ENCODE peak calls at places on chromosomes 13 and 19, in eight cellular contexts. L is adrenal gland, K is left ventricle myocardium inferior, E is progenitor cell of endocrine pancreas, I is mucosa of descending colon, T is cardiac muscle cell, A is suprapubic skin, Z is heart left ventricle. S is an unnamed sample.

GRCh38 chr13:41561179-41561578 is 103.8 kb downstream of the RGCC start:
- DNase-seq in I (no peak), K (no peak), Z (no peak), E (no peak), L (no peak), T (peak; percentile 37), A (no peak), S (no peak)

GRCh38 chr13:35389535-35389934 is 87.0 kb downstream of the MAB21L1 start:
- DNase-seq in A (no peak), E (no peak), K (no peak), T (no peak), L (no peak), Z (no peak), I (no peak), S (no peak)

GRCh38 chr13:67878376-67878775 is 648.2 kb upstream of the PCDH9 start:
- DNase-seq in A (no peak), T (no peak), E (no peak), L (no peak), K (no peak), Z (no peak), I (no peak), S (no peak)

GRCh38 chr13:43305416-43305815 is 282.0 kb downstream of the DNAJC15 start:
- DNase-seq in E (no peak), K (no peak), A (no peak), I (no peak), T (no peak), Z (no peak), L (no peak), S (no peak)

GRCh38 chr13:42762251-42762650 is 19.1 kb upstream of the FAM216B start:
- DNase-seq in Z (no peak), K (no peak), I (no peak), T (peak; percentile 61), L (no peak), A (no peak), E (no peak), S (no peak)

GRCh38 chr19:21850636-21851255 is 14.8 kb upstream of the ZNF43 start:
- DNase-seq in Z (no peak), L (no peak), T (no peak), K (no peak), A (no peak), E (no peak), I (no peak), S (no peak)

GRCh38 chr19:5041168-5042038 is 72.5 kb downstream of the KDM4B start:
- DNase-seq in E (no peak), A (no peak), L (no peak), T (no peak), Z (no peak), K (no peak), I (no peak), S (no peak)

GRCh38 chr13:96816874-96817273 is 177.4 kb downstream of the OXGR1 start:
- DNase-seq in L (no peak), K (no peak), A (no peak), I (no peak), Z (no peak), E (no peak), T (no peak), S (no peak)

GRCh38 chr13:44157614-44158013 is 216.0 kb upstream of the SERP2 start:
- DNase-seq in T (peak; percentile 23), L (no peak), A (no peak), I (no peak), K (no peak), E (no peak), Z (no peak), S (no peak)

GRCh38 chr19:52336976-52337375 is 933 bp downstream of the ZNF610 start:
- DNase-seq in K (no peak), L (no peak), T (peak; percentile 17), A (no peak), Z (no peak), I (no peak), E (no peak), S (no peak)

GRCh38 chr19:5452594-5453565 is 2.3 kb upstream of the ZNRF4 start:
- DNase-seq in K (no peak), I (no peak), T (peak; percentile 14), L (no peak), Z (no peak), E (no peak), A (no peak), S (no peak)

GRCh38 chr13:77898097-77898496 is 20.5 kb downstream of the EDNRB start:
- DNase-seq in L (no peak), K (no peak), E (no peak), I (no peak), A (no peak), T (peak; percentile 62), Z (no peak), S (peak; percentile 19)

GRCh38 chr19:33677745-33678426 is 56.1 kb downstream of the CHST8 start:
- DNase-seq in I (no peak), L (no peak), E (peak; percentile 41), A (peak; percentile 45), K (no peak), Z (no peak), T (no peak), S (no peak)

DNA sequence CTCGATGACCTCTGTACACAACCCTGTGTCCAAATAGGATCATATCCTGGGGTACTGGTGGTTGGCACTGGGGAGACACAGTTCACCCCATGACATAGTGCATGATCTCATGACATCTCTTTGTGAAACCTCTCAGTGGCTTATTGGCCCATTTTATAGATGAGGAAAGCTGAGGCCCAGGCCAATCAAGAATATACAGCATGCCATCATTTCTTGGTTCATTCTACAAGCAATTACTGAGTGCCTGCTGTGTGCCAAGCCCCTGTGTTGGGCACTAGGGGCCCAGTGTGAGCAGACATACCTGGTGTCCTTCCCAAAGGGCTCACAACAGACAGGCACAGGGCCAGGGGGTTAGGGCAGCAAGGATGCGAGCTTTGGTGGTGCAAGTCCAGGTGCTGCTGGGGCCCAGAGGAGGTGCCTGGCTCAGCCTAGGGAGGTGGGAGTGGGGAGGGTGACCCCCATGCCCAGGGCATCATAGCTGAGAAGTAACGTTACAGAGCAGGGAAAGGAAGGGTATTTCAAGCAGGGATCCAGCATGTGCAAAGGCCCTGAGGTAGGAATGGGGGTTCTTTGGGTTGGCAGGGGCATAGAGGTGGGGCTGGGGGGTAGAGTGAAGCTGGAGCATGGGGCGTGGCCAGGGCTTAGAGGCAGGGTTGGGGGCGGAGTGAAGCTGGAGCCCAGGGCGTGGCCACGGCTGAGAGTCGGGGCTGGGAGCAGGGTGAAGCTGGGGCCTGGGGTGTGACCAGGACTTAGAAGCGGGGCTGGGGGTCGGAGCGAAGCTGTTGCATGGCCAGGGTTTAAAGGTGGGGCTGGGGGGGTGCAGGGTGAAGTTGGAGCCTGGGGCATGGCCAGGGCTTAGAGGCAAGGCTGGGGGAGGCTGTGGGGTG is 20.7 kb downstream of the COLGALT1 start:
- DNase-seq in T (no peak), I (no peak), Z (no peak), K (no peak), A (no peak), L (no peak), E (no peak), S (no peak)
- TF ChIP-seq CTCF in T (no peak), I (no peak), Z (no peak), K (no peak), A (no peak), L (no peak), E (no peak), S (no peak)

DNA sequence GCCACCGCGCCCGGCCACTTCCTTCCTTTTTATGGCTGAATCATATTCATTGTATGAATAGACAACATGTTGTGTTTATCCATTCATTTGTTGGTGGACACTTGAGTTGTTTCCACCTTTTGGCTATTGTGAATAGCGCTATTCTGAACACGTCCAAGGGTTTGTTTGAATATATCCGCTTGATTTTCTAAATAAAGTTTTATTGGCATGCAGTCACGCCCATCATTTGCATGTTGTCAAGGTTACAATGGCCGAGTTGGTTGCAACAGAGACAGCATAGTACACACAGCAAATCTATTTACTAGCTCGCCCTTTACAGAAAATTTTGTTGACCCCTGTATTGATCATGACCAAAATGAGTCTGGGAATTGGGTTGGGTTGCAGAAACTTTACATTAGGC is 43.5 kb downstream of the COLGALT1 start:
- DNase-seq in L (no peak), A (no peak), Z (no peak), K (no peak), T (no peak), I (no peak), E (no peak), S (no peak)
- TF ChIP-seq CTCF in L (no peak), A (no peak), Z (no peak), K (no peak), T (no peak), I (no peak), E (no peak), S (no peak)

GRCh38 chr13:25571237-25571636 is 199.5 kb downstream of the ATP8A2 start:
- DNase-seq in A (no peak), T (no peak), L (no peak), I (no peak), E (no peak), Z (no peak), K (no peak), S (no peak)
- TF ChIP-seq CTCF in A (no peak), T (no peak), L (no peak), I (no peak), E (peak; percentile 37), Z (no peak), K (no peak), S (no peak)

GRCh38 chr19:18591735-18592385 is 3.3 kb downstream of the REX1BD start:
- DNase-seq in K (no peak), L (no peak), A (no peak), I (peak; percentile 43), E (no peak), Z (no peak), T (no peak), S (no peak)

GRCh38 chr19:18589380-18590272 is 1.0 kb downstream of the REX1BD start:
- DNase-seq in K (peak; percentile 66), T (peak; percentile 73), E (peak; percentile 58), Z (peak; percentile 61), I (peak; percentile 86), L (peak; percentile 81), A (no peak), S (peak; percentile 81)

GRCh38 chr19:18588611-18589379 is at the start of gene REX1BD:
- DNase-seq in A (peak; percentile 94), I (peak; percentile 91), L (peak; percentile 86), E (peak; percentile 72), Z (peak; percentile 88), T (peak; percentile 88), K (peak; percentile 87), S (peak; percentile 93)

GRCh38 chr19:18587962-18588610 is 512 bp upstream of the REX1BD start:
- DNase-seq in Z (no peak), E (no peak), A (no peak), L (no peak), K (no peak), T (no peak), I (peak; percentile 21), S (peak; percentile 8)

DNA sequence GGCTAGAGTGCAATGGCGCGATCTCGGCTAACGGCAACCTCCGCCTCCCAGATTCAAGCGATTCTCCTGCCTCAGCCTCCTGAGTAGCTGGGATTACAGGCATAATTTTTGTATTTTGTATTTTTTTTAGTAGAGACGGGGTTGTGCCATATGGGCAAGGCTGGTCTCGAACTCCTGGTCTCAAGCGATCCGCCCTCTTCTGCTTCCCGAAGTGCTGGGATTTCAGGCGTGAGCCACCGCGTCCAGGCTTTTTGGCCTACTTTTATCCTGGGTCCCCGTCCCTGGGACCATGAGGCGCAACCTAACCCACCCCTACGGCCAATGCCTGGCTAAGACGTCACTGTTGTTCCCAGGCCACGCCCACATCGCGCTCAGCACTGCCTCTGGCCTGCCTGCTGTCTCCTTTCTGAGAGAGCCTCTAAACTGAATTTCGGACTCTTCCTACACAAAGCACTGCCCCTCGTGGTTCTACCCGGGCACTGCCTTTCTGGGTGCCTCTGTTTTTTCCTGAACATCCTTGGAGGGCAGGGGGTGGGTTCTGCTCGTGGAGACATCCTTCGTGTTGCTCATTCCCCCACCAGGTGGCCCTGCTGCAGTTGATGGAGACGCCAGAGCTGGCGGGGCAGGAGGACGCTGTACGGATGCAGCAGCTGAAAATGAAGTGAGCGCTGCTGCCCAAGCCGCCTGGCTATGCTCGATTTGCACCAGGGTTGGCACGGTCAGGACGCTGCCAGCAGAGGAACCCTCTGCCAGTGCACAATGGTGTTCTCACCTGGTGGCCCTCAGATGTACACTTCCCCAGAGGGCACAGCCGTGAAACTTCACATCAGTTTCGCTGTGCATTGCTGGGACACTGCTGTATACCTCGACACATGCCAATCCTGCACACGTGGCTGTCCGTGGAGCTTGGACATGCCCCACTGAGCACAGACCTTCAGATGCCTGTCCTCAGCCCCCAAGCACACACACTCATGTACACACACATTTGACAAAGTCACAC is 2.0 kb downstream of the REX1BD start:
- DNase-seq in Z (no peak), E (peak; percentile 56), L (peak; percentile 93), K (no peak), A (no peak), T (peak; percentile 70), I (peak; percentile 63), S (peak; percentile 49)
- TF ChIP-seq CTCF in Z (no peak), E (peak; percentile 64), L (no peak), K (no peak), A (no peak), T (peak; percentile 39), I (no peak), S (no peak)